ENCODE peak calls at places on chromosomes 13 and 19, in four cellular contexts. C is H1, L is SK-N-SH, K is K562. P is an unnamed sample.
A peak's percentile ranks its signal among the peaks of the same experiment; 100 is the strongest.

GRCh38 chr13:114025432-114026127 is 51.7 kb upstream of the C13orf46 start:
- DNase-seq in K (no peak), C (no peak), L (peak; percentile 85), P (no peak)

GRCh38 chr19:40801449-40802299 is 2.7 kb downstream of the EGLN2 start:
- DNase-seq in K (no peak), C (no peak), L (no peak), P (no peak)

GRCh38 chr13:32126298-32126697 is 94.7 kb downstream of the FRY start:
- DNase-seq in C (no peak), L (no peak), K (no peak), P (no peak)

GRCh38 chr13:41580345-41580744 is 123.0 kb downstream of the RGCC start:
- DNase-seq in L (no peak), K (no peak), C (no peak), P (no peak)

GRCh38 chr13:35994131-35994966 is 136.8 kb downstream of the DCLK1 start:
- DNase-seq in L (no peak), K (no peak), C (no peak), P (no peak)

GRCh38 chr19:29909545-29909944 is 32.5 kb upstream of the URI1 start:
- DNase-seq in K (no peak), C (no peak), L (no peak), P (no peak)

GRCh38 chr19:41939861-41940442 is 11.7 kb upstream of the ERFL start:
- DNase-seq in L (peak; percentile 87), C (peak; percentile 74), K (peak; percentile 91), P (no peak)

GRCh38 chr19:11096210-11096841 is 7.1 kb downstream of the LDLR start:
- DNase-seq in C (no peak), K (no peak), L (no peak), P (peak; percentile 48)

GRCh38 chr19:38665219-38665931 is 17.9 kb downstream of the ACTN4 start:
- DNase-seq in L (no peak), C (no peak), K (no peak), P (no peak)

GRCh38 chr13:42355118-42355840 is 83.3 kb downstream of the AKAP11 start:
- DNase-seq in C (no peak), L (no peak), K (no peak), P (no peak)

GRCh38 chr19:29942404-29943261 is 594 bp downstream of the URI1 start:
- DNase-seq in K (no peak), L (peak; percentile 89), C (peak; percentile 75), P (no peak)

GRCh38 chr13:109778102-109778542 is 8.3 kb downstream of the IRS2 start:
- DNase-seq in K (no peak), C (no peak), L (no peak), P (no peak)

GRCh38 chr13:111502957-111503356 is 182.5 kb downstream of the TEX29 start:
- DNase-seq in K (no peak), C (no peak), L (no peak), P (no peak)

GRCh38 chr13:69903081-69903480 is 204.5 kb upstream of the ATXN8OS start:
- DNase-seq in K (no peak), C (no peak), L (no peak), P (no peak)

GRCh38 chr19:16319466-16319865 is 5.2 kb upstream of the KLF2 start:
- DNase-seq in C (no peak), L (no peak), K (no peak), P (no peak)

GRCh38 chr13:103188688-103189326 is 122.6 kb upstream of the SLC10A2 start:
- DNase-seq in K (no peak), C (no peak), L (peak; percentile 23), P (no peak)

DNA sequence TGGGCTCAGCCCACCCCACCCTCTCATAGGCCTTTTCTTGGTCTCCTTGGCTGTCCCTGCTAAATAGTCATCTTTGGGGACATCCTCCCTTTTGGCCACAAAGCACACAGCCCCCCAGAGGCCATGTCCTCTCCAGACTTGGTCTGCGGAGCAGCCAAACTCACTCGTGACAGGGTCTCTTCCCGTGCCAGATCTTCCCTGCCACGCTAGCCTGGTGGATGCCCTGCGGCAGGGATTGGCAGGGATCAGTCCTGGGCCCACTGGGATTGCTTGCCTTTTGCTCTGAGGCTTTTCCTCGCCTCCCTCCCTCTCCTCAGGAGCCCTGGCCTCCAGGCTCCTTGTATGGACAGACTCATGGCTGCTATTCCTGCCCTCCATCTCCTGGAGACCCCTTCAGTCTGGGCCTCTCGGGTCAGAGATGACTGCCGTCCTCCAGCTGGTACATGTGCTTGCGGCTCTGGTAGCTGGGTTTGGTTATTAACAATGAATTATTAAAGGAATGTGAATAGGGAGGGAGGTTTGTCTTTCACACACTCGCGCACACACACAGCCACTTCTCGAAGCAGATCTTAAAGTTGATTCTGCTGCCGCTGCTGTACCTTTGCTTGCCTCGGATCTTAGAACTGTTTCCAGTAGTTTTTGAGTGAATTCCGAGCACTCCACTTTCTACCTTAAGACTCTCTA is 45.1 kb downstream of the NFIX start:
- DNase-seq in C (no peak), L (no peak), K (no peak), P (no peak)
- H3K27ac ChIP-seq in C (no peak overlapping the region), L (peak overlapping the region; percentile 8), K (no peak overlapping the region), P (no peak overlapping the region)

GRCh38 chr19:49364083-49364687 is 508 bp downstream of the DKKL1 start:
- DNase-seq in C (no peak), K (peak; percentile 53), L (no peak), P (no peak)

GRCh38 chr19:49361438-49362047 is 673 bp downstream of the TEAD2 start:
- DNase-seq in C (no peak), L (peak; percentile 79), K (peak; percentile 91), P (no peak)

GRCh38 chr19:49363265-49364082 is at the start of gene DKKL1:
- DNase-seq in L (peak; percentile 89), C (peak; percentile 100), K (peak; percentile 95), P (peak; percentile 33)

GRCh38 chr19:49362926-49363264 is 679 bp upstream of the TEAD2 start:
- DNase-seq in C (no peak), L (peak; percentile 48), K (no peak), P (no peak)

GRCh38 chr19:49362048-49362925 is at the start of gene TEAD2:
- DNase-seq in L (peak; percentile 69), K (peak; percentile 80), C (peak; percentile 79), P (no peak)
- TF ChIP-seq NRF1 in L (no peak), K (peak; percentile 66), C (no peak), P (no peak)

DNA sequence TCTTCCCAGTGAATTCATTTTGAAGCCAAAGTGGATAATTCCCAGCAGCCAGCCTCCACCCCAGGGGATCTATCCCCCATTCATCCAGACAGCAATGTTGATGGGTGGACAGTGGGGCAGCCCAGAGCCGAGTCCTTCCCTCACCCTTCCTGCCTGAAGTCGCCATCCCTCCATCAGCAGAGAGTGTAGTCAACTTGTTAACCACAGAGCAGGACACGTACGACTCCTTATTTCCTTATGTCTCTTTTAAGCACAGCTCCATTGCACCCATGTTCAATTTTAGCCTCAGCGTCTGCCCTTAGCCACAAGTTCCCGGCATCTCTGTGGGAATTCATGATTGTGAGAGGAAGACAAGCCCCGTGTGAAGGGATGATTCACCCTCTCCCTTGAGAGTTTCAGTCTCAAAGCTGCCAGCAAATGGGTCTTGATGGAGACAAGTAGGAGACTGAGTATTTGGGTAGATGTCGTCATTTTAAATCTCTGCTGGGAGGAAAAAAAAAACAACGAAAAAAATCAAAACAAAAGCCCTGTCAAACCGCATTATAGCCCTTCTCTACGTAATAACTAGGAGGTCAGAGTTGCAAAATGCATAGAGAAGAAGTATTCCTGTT is 58.3 kb upstream of the MEDAG start:
- DNase-seq in K (no peak), L (no peak), C (no peak), P (peak; percentile 40)
- H3K27ac ChIP-seq in K (no peak overlapping the region), L (no peak overlapping the region), C (no peak overlapping the region), P (no peak overlapping the region)

DNA sequence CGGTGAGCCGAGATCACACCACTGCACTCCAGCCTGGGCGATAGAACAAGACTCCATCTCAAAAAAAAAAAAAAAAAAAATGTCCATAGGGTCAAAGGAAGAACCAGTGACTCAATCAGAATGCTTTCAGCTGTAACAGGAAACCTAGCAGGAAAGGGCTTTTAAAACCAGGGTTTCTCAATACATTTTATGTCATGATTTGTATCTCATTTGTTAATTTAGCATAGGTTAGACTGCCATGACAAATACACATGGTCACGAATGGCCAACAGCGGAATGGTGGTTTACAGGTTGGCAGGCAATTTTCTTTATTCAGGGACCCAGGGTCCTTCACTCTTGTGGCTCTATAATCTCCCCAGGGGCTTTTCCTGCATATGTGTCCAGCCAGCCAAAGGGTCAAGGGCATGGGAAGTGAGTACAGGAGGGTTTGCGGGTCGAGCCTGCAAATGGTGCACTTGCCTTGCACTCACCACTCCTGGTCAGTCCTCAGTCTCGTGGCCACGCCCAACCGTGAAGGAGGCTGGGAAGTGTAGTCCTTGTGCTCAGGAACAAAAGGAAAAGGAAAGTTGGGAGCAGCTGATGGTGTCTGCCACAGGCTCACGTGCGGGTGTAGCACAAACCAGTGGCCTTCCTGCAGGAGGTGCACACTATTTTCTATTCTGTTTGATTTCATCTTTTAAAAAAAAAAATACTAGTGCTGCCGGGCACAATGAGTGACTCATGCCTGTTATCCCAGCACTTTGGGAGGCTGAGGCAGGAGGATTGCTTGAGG is 14.8 kb downstream of the DHX34 start:
- DNase-seq in L (peak; percentile 29), C (no peak), K (no peak), P (no peak)
- TF ChIP-seq NRF1 in L (no peak), C (no peak), K (no peak), P (no peak)

GRCh38 chr19:51439021-51439465 is 19.2 kb downstream of the SIGLEC8 start:
- DNase-seq in L (no peak), K (peak; percentile 41), C (no peak), P (no peak)
- H3K27ac ChIP-seq in L (no peak overlapping the region), K (no peak overlapping the region), C (no peak overlapping the region), P (no peak overlapping the region)

DNA sequence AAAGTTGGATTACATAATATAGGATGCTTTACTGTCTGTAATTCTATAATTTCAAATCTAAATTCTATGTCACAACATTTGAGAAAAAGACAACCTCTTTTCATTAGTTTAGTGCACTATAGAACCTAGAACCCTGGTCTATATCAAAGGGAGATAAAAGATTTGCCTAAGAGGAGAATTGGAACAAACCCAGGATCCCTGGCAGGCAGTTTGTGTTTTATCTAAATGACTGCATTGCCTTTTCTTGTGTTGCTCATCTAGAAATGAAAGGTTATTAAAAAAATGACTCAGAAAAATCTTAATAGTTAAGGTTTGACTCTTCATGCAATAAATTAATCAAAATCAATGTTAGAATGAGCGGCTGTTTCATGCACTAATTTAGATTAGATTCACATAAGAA is 96.7 kb downstream of the PCDH9 start:
- DNase-seq in K (no peak), L (no peak), C (no peak), P (no peak)
- TF ChIP-seq NRF1 in K (no peak), L (no peak), C (no peak), P (no peak)